ENCODE peak calls at places on chromosomes 3 and 15, in ten cellular contexts. E, D, A, B, R, V, O, S, K and I are unnamed samples.

GRCh38 chr3:39250116-39250747 is 29.6 kb downstream of the CX3CR1 start:
- DNase-seq in E (no peak), D (no peak), A (no peak), B (no peak), R (no peak), V (no peak), O (no peak), S (no peak), K (no peak), I (no peak)

GRCh38 chr15:100928632-100929280 is 9.6 kb downstream of the LRRK1 start:
- DNase-seq in E (no peak), D (no peak), A (no peak), B (no peak), R (no peak), V (peak; percentile 50), O (no peak), S (no peak), K (no peak), I (no peak)

GRCh38 chr15:93034512-93034911 is 54.5 kb downstream of the RGMA start:
- DNase-seq in E (no peak), D (no peak), A (peak; percentile 7), B (no peak), R (no peak), V (no peak), O (no peak), S (no peak), K (no peak), I (no peak)

GRCh38 chr3:184565421-184566211 is 4.0 kb downstream of the EPHB3 start:
- DNase-seq in E (no peak), D (peak; percentile 86), A (peak; percentile 72), B (peak; percentile 78), R (peak; percentile 31), V (no peak), O (no peak), S (no peak), K (peak; percentile 37), I (no peak)

GRCh38 chr3:179954226-179954870 is 82.4 kb downstream of the PEX5L start:
- DNase-seq in E (no peak), D (no peak), A (no peak), B (no peak), R (no peak), V (no peak), O (no peak), S (no peak), K (no peak), I (no peak)

GRCh38 chr3:30017882-30018281 is 588.5 kb upstream of the TGFBR2 start:
- DNase-seq in E (no peak), D (no peak), A (no peak), B (no peak), R (peak; percentile 15), V (no peak), O (no peak), S (no peak), K (no peak), I (no peak)

GRCh38 chr15:98787936-98788757 is 139.8 kb downstream of the IGF1R start:
- DNase-seq in E (no peak), D (no peak), A (no peak), B (no peak), R (no peak), V (no peak), O (no peak), S (no peak), K (peak; percentile 44), I (no peak)

GRCh38 chr15:62653122-62653521 is 389.4 kb upstream of the TPM1 start:
- DNase-seq in E (no peak), D (no peak), A (no peak), B (no peak), R (no peak), V (no peak), O (no peak), S (no peak), K (no peak), I (no peak)

GRCh38 chr15:59532770-59533379 is 78.7 kb upstream of the GCNT3 start:
- DNase-seq in E (no peak), D (peak; percentile 81), A (peak; percentile 38), B (peak; percentile 20), R (peak; percentile 60), V (peak; percentile 91), O (peak; percentile 25), S (no peak), K (peak; percentile 29), I (peak; percentile 60)

GRCh38 chr3:151318313-151318712 is 1.7 kb upstream of the GPR87 start:
- DNase-seq in E (no peak), D (no peak), A (no peak), B (no peak), R (peak; percentile 56), V (no peak), O (no peak), S (no peak), K (no peak), I (no peak)

GRCh38 chr15:81027200-81027599 is 26.5 kb downstream of the TLNRD1 start:
- DNase-seq in E (no peak), D (no peak), A (no peak), B (no peak), R (peak; percentile 4), V (no peak), O (no peak), S (no peak), K (no peak), I (no peak)

GRCh38 chr3:19573644-19574043 is 360.4 kb downstream of the EFHB start:
- DNase-seq in E (no peak), D (no peak), A (no peak), B (no peak), R (no peak), V (no peak), O (no peak), S (no peak), K (no peak), I (no peak)